ENCODE peak calls at places on chromosomes 11 and 22, in four cellular contexts. One of them, this sample, is unnamed. For H3K4me1, the result is how much of the 10 kb centered on the place peaks cover.

GRCh38 chr11:105878510-105878909 is 143.5 kb downstream of the MSANTD4 start:
- DNase-seq in CD8-positive, alpha-beta T cell: no peak
- DNase-seq in ovary: no peak
- DNase-seq in A549: no peak
- DNase-seq in this sample: no peak

GRCh38 chr11:34197256-34197655 is 91.8 kb downstream of the NAT10 start:
- DNase-seq in CD8-positive, alpha-beta T cell: no peak
- DNase-seq in ovary: no peak
- DNase-seq in A549: no peak
- DNase-seq in this sample: no peak

GRCh38 chr22:40001800-40002577 is 7.2 kb downstream of the FAM83F start:
- DNase-seq in CD8-positive, alpha-beta T cell: no peak
- DNase-seq in ovary: no peak
- DNase-seq in A549: no peak
- DNase-seq in this sample: no peak

GRCh38 chr22:48070760-48071159 is 1308.3 kb downstream of the TBC1D22A start:
- DNase-seq in CD8-positive, alpha-beta T cell: no peak
- DNase-seq in ovary: no peak
- DNase-seq in A549: no peak
- DNase-seq in this sample: peak

GRCh38 chr11:102244681-102245409 is 72.4 kb upstream of the BIRC3 start:
- DNase-seq in CD8-positive, alpha-beta T cell: no peak
- DNase-seq in ovary: no peak
- DNase-seq in A549: peak
- DNase-seq in this sample: no peak

GRCh38 chr22:25409240-25409639 is 155.2 kb upstream of the GRK3 start:
- DNase-seq in CD8-positive, alpha-beta T cell: no peak
- DNase-seq in ovary: no peak
- DNase-seq in A549: no peak
- DNase-seq in this sample: no peak

GRCh38 chr11:115701284-115701875 is 197.2 kb upstream of the CADM1 start:
- DNase-seq in CD8-positive, alpha-beta T cell: no peak
- DNase-seq in ovary: no peak
- DNase-seq in A549: no peak
- DNase-seq in this sample: peak

GRCh38 chr11:128424867-128425285 is 162.5 kb downstream of the ETS1 start:
- DNase-seq in CD8-positive, alpha-beta T cell: no peak
- DNase-seq in ovary: peak
- DNase-seq in A549: peak
- DNase-seq in this sample: no peak

GRCh38 chr22:18997306-18997924 is 61.3 kb upstream of the PRODH start:
- DNase-seq in CD8-positive, alpha-beta T cell: no peak
- DNase-seq in ovary: no peak
- DNase-seq in A549: no peak
- DNase-seq in this sample: no peak

GRCh38 chr11:118111019-118111743 is 24.4 kb upstream of the SMIM35 start:
- DNase-seq in CD8-positive, alpha-beta T cell: no peak
- DNase-seq in ovary: no peak
- DNase-seq in A549: peak
- DNase-seq in this sample: no peak

GRCh38 chr22:19407649-19408606 is 23.6 kb downstream of the HIRA start:
- DNase-seq in CD8-positive, alpha-beta T cell: no peak
- DNase-seq in ovary: peak
- DNase-seq in A549: no peak
- DNase-seq in this sample: peak

GRCh38 chr11:119779195-119780071 is 50.4 kb upstream of the NECTIN1 start:
- DNase-seq in CD8-positive, alpha-beta T cell: no peak
- DNase-seq in ovary: no peak
- DNase-seq in A549: no peak
- DNase-seq in this sample: no peak

GRCh38 chr11:550021-550745 is 10.4 kb downstream of the LMNTD2 start:
- DNase-seq in CD8-positive, alpha-beta T cell: peak
- DNase-seq in ovary: no peak
- DNase-seq in A549: no peak
- DNase-seq in this sample: no peak

GRCh38 chr11:67033661-67034166 is 10.8 kb downstream of the SYT12 start:
- DNase-seq in CD8-positive, alpha-beta T cell: no peak
- DNase-seq in ovary: no peak
- DNase-seq in A549: no peak
- DNase-seq in this sample: no peak

GRCh38 chr22:40634119-40634903 is 2.2 kb downstream of the MRTFA start:
- DNase-seq in CD8-positive, alpha-beta T cell: no peak
- DNase-seq in ovary: no peak
- DNase-seq in A549: no peak
- DNase-seq in this sample: peak

GRCh38 chr22:38412435-38413084 is 42.4 kb downstream of the KCNJ4 start:
- DNase-seq in CD8-positive, alpha-beta T cell: no peak
- DNase-seq in ovary: peak
- DNase-seq in A549: no peak
- DNase-seq in this sample: peak

GRCh38 chr22:17917490-17917983 is 106.8 kb downstream of the MICAL3 start:
- DNase-seq in CD8-positive, alpha-beta T cell: no peak
- DNase-seq in ovary: no peak
- DNase-seq in A549: no peak
- DNase-seq in this sample: peak

GRCh38 chr11:61541568-61541967 is 33.0 kb downstream of the LRRC10B start:
- DNase-seq in CD8-positive, alpha-beta T cell: no peak
- DNase-seq in ovary: peak
- DNase-seq in A549: peak
- DNase-seq in this sample: no peak

GRCh38 chr11:1102221-1102971 is 27.7 kb downstream of the MUC2 start:
- DNase-seq in CD8-positive, alpha-beta T cell: no peak
- DNase-seq in ovary: no peak
- DNase-seq in A549: no peak
- DNase-seq in this sample: no peak

GRCh38 chr11:2531277-2531986 is 86.6 kb downstream of the KCNQ1 start:
- DNase-seq in CD8-positive, alpha-beta T cell: peak
- DNase-seq in ovary: peak
- DNase-seq in A549: peak
- DNase-seq in this sample: peak

GRCh38 chr11:122995526-122995925 is 13.9 kb upstream of the BSX start:
- DNase-seq in CD8-positive, alpha-beta T cell: no peak
- DNase-seq in ovary: no peak
- DNase-seq in A549: no peak
- DNase-seq in this sample: no peak

DNA sequence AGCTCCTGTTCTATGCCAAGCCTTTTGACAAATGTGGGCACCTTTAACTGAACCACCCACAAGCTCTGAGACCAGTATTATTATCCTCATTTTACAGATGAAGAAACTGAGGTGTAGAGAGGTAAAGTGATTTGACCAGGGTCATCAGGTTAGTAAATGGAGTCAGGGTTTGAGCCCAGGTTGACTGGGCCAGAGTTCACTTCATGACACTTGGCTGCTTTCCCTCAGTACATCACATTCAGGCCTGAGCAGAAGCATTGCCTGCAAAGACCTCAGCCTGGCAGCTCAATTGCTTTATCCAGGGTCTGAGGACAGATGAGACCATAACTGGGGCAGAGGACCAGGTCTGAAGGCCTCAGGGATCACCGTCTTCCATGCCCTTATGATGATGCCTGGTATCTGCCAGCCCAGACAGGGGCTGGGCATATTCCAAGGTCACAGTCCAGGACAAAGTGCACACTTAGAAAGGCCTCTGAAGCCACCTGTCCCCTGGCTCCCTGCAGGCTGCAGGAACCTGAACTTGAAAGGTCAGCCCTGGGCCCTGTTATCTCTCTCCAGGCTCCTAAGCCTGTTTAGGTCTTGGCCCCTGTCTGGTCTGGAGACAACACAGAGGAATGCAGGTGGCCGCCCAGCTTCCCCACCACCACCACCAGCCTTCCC is 32.0 kb downstream of the POU2AF3 start:
- DNase-seq in CD8-positive, alpha-beta T cell: no peak
- DNase-seq in ovary: no peak
- DNase-seq in A549: no peak
- DNase-seq in this sample: no peak
- H3K4me1 ChIP-seq in CD8-positive, alpha-beta T cell: under half
- H3K4me1 ChIP-seq in ovary: under half
- H3K4me1 ChIP-seq in A549: under half
- H3K4me1 ChIP-seq in this sample: half or more

GRCh38 chr22:22997262-22997898 is 72.9 kb upstream of the GNAZ start:
- DNase-seq in CD8-positive, alpha-beta T cell: no peak
- DNase-seq in ovary: no peak
- DNase-seq in A549: no peak
- DNase-seq in this sample: no peak

GRCh38 chr22:22995166-22995565 is 75.2 kb upstream of the GNAZ start:
- DNase-seq in CD8-positive, alpha-beta T cell: no peak
- DNase-seq in ovary: no peak
- DNase-seq in A549: no peak
- DNase-seq in this sample: no peak

GRCh38 chr22:22997988-22998387 is 72.3 kb upstream of the GNAZ start:
- DNase-seq in CD8-positive, alpha-beta T cell: no peak
- DNase-seq in ovary: no peak
- DNase-seq in A549: no peak
- DNase-seq in this sample: no peak

GRCh38 chr22:22999473-22999872 is 70.8 kb upstream of the GNAZ start:
- DNase-seq in CD8-positive, alpha-beta T cell: no peak
- DNase-seq in ovary: no peak
- DNase-seq in A549: no peak
- DNase-seq in this sample: no peak

DNA sequence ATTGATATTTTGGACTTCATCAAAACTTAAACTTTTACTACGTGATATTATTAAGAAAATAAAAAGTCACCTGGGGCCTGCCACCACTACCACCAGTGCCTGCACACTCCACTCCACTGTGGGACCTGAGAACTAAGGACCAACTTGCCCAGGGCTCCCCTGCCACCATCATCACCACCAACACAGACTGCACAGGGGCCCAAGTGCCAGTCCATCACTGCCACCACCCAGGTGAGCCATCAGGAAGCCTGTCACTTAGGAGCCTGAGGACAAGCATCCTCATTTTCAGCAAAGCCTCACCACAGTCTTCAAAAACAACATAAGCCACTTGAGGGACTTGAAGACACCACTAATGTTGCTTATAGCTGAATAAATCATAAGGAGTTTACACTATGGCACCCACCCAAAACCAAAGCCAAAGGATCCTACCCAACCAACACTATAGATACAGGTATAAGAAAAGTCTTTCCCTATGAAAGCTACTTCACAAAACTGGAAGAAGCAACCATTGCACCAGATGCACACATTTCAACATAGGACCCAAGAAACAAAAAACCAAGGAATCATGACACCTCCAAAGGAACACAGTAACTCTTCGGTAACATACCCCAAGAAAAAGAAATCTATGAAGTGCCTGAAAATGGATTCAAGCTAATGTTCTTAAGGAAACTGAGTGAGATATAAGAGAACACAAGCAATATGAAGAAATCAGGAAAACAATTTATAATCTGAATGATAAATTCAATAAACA is 73.6 kb upstream of the GNAZ start:
- DNase-seq in CD8-positive, alpha-beta T cell: no peak
- DNase-seq in ovary: no peak
- DNase-seq in A549: no peak
- DNase-seq in this sample: no peak
- H3K4me1 ChIP-seq in CD8-positive, alpha-beta T cell: under half
- H3K4me1 ChIP-seq in ovary: under half
- H3K4me1 ChIP-seq in A549: under half
- H3K4me1 ChIP-seq in this sample: under half

GRCh38 chr11:94820480-94820879 is 52.3 kb downstream of the AMOTL1 start:
- DNase-seq in CD8-positive, alpha-beta T cell: no peak
- DNase-seq in ovary: no peak
- DNase-seq in A549: no peak
- DNase-seq in this sample: no peak

GRCh38 chr11:94823127-94823732 is 55.1 kb downstream of the AMOTL1 start:
- DNase-seq in CD8-positive, alpha-beta T cell: no peak
- DNase-seq in ovary: no peak
- DNase-seq in A549: no peak
- DNase-seq in this sample: no peak

GRCh38 chr11:94821439-94821838 is 53.3 kb downstream of the AMOTL1 start:
- DNase-seq in CD8-positive, alpha-beta T cell: no peak
- DNase-seq in ovary: no peak
- DNase-seq in A549: no peak
- DNase-seq in this sample: no peak

GRCh38 chr11:94825111-94825880 is 57.1 kb downstream of the AMOTL1 start:
- DNase-seq in CD8-positive, alpha-beta T cell: no peak
- DNase-seq in ovary: no peak
- DNase-seq in A549: no peak
- DNase-seq in this sample: no peak

DNA sequence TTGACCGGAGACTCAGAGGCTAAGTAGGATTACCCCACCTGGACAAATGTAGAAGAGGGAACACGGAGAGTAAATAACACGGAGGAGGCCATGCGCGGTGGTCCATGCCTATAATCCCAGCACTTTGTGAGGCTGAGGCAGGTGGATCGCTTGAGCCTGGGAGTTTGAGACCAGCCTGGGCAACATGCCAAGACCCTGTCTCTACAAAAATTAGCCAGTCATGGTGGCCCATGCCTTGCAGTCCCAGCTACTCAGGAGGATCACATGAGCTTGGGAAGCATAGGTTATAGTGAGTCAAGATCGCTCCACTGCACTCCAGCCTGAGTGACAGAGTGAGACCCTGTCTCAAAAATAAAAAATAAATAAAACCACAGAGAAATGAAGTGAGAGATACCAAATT is 53.9 kb downstream of the AMOTL1 start:
- DNase-seq in CD8-positive, alpha-beta T cell: no peak
- DNase-seq in ovary: no peak
- DNase-seq in A549: no peak
- DNase-seq in this sample: no peak
- H3K4me1 ChIP-seq in CD8-positive, alpha-beta T cell: under half
- H3K4me1 ChIP-seq in ovary: under half
- H3K4me1 ChIP-seq in A549: under half
- H3K4me1 ChIP-seq in this sample: under half

GRCh38 chr11:11856638-11857037 is 14.9 kb downstream of the USP47 start:
- DNase-seq in CD8-positive, alpha-beta T cell: no peak
- DNase-seq in ovary: no peak
- DNase-seq in A549: no peak
- DNase-seq in this sample: no peak
- H3K4me1 ChIP-seq in CD8-positive, alpha-beta T cell: under half
- H3K4me1 ChIP-seq in ovary: under half
- H3K4me1 ChIP-seq in A549: under half
- H3K4me1 ChIP-seq in this sample: half or more

DNA sequence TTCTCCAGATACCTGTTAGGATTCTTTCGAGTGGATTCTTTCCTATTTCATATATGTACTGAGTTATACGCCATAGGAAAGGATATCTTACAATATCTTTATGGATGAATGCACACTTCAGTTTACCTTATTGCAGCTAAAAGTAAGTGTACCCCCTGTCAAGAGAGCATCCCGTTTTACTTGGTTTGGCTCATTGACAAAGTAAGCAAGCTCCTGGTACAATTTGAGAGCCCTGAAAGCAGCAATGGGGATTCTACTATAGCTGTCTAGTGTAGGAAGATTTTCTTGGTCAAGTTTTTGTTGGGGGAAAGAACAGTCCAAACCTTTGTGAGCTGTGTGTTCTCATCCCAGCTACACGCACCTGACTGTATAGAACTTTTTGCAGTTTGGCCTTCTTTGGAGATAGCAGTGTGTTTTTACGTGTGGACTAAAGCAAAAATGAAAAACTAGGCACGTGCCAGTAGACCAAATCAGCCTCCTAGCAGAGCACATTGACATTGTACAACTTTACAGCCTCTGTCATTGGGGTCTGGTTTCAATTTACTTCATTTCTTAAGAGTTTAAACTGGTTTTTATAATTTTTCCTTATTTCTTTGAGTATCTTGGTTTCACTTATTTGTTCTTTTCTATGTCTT is 44.0 kb downstream of the PPP6R3 start:
- DNase-seq in CD8-positive, alpha-beta T cell: no peak
- DNase-seq in ovary: no peak
- DNase-seq in A549: no peak
- DNase-seq in this sample: no peak
- H3K4me1 ChIP-seq in CD8-positive, alpha-beta T cell: half or more
- H3K4me1 ChIP-seq in ovary: under half
- H3K4me1 ChIP-seq in A549: under half
- H3K4me1 ChIP-seq in this sample: under half